ENCODE peak calls at places on chromosomes 12 and 14, in ten cellular contexts. Q, D, A, T, O, B, G, C, P and F are unnamed samples.

GRCh38 chr14:99381688-99382060 is 99.0 kb downstream of the SETD3 start:
- DNase-seq in Q (no peak), D (no peak), A (no peak), T (no peak), O (no peak), B (no peak), G (no peak), C (no peak), P (no peak), F (no peak)

GRCh38 chr12:62720661-62721330 is 214.2 kb downstream of the PPM1H start:
- DNase-seq in Q (no peak), D (peak; percentile 63), A (no peak), T (no peak), O (no peak), B (no peak), G (peak; percentile 67), C (no peak), P (no peak), F (no peak)

GRCh38 chr14:77988096-77988870 is 181.9 kb upstream of the NRXN3 start:
- DNase-seq in Q (no peak), D (peak; percentile 33), A (no peak), T (no peak), O (peak; percentile 67), B (no peak), G (no peak), C (no peak), P (peak; percentile 35), F (no peak)

GRCh38 chr12:65568517-65568916 is 255.8 kb upstream of the HMGA2 start:
- DNase-seq in Q (no peak), D (no peak), A (no peak), T (peak; percentile 90), O (peak; percentile 77), B (no peak), G (peak; percentile 75), C (no peak), P (no peak), F (no peak)

GRCh38 chr14:54881761-54882401 is 20.7 kb downstream of the GCH1 start:
- DNase-seq in Q (no peak), D (no peak), A (no peak), T (peak; percentile 73), O (peak; percentile 45), B (peak; percentile 50), G (peak; percentile 56), C (no peak), P (no peak), F (no peak)

GRCh38 chr12:87953257-87953860 is 75.8 kb downstream of the C12orf50 start:
- DNase-seq in Q (no peak), D (no peak), A (no peak), T (peak; percentile 89), O (peak; percentile 60), B (peak; percentile 13), G (peak; percentile 69), C (no peak), P (no peak), F (no peak)

GRCh38 chr12:75478395-75478794 is 2.2 kb upstream of the GLIPR1 start:
- DNase-seq in Q (no peak), D (no peak), A (no peak), T (peak; percentile 81), O (peak; percentile 73), B (no peak), G (peak; percentile 80), C (no peak), P (no peak), F (no peak)

GRCh38 chr14:93006484-93007128 is 83.7 kb downstream of the CHGA start:
- DNase-seq in Q (no peak), D (no peak), A (no peak), T (peak; percentile 65), O (peak; percentile 46), B (no peak), G (peak; percentile 28), C (no peak), P (no peak), F (no peak)

GRCh38 chr14:103087343-103087835 is 3.4 kb downstream of the LBHD2 start:
- DNase-seq in Q (no peak), D (no peak), A (no peak), T (no peak), O (no peak), B (no peak), G (no peak), C (no peak), P (no peak), F (no peak)

GRCh38 chr12:4307593-4308333 is 13.2 kb upstream of the TIGAR start:
- DNase-seq in Q (peak; percentile 51), D (peak; percentile 70), A (peak; percentile 72), T (peak; percentile 89), O (peak; percentile 76), B (peak; percentile 52), G (peak; percentile 82), C (peak; percentile 72), P (peak; percentile 42), F (peak; percentile 84)

GRCh38 chr14:68908201-68908600 is 70.9 kb downstream of the ACTN1 start:
- DNase-seq in Q (no peak), D (no peak), A (no peak), T (no peak), O (no peak), B (no peak), G (no peak), C (no peak), P (no peak), F (no peak)
- TF ChIP-seq CTCF in Q (no peak), D (no peak), A (no peak), T (no peak), O (no peak), B (no peak), G (no peak), C (no peak), P (no peak), F (no peak)

DNA sequence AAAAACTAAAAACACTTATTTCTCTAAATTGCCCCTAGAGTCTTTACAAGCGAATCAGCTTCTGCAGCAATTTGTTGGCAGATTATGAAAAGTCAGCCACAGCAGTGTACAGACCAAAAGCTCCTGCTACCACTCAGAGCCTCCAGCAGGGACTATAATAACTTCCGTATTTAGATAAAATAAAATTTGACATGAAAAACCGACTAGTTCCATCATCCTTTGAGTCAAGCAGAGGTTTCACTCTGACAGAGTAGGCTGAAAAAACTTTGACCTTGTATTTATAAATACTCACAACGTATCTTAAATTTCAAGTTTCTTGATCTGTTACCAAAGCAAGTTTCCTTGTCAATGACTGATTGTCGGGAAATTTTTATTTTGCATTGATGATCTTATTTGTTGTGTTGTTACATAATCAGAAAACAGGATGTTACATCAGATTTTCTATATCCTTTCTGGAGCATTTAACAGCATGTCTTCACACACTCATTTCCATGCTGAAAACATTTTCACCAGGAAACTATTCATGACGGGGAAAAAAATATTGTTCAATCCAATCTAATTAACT is 283.4 kb downstream of the DAD1 start:
- DNase-seq in Q (no peak), D (no peak), A (no peak), T (peak; percentile 48), O (no peak), B (no peak), G (no peak), C (no peak), P (no peak), F (no peak)
- H3K4me3 ChIP-seq in Q (no peak overlapping the region), D (no peak overlapping the region), A (no peak overlapping the region), T (no peak overlapping the region), O (no peak overlapping the region), B (no peak overlapping the region), G (no peak overlapping the region), C (no peak overlapping the region), P (no peak overlapping the region), F (no peak overlapping the region)

GRCh38 chr14:31341280-31341679 is 79.1 kb downstream of the HEATR5A start:
- DNase-seq in Q (no peak), D (no peak), A (no peak), T (no peak), O (no peak), B (no peak), G (no peak), C (no peak), P (no peak), F (no peak)

GRCh38 chr14:31336646-31337045 is 83.7 kb downstream of the HEATR5A start:
- DNase-seq in Q (no peak), D (no peak), A (no peak), T (peak; percentile 86), O (peak; percentile 67), B (no peak), G (peak; percentile 77), C (no peak), P (no peak), F (no peak)

GRCh38 chr14:31337331-31337730 is 83.0 kb downstream of the HEATR5A start:
- DNase-seq in Q (no peak), D (no peak), A (no peak), T (no peak), O (no peak), B (no peak), G (no peak), C (no peak), P (no peak), F (no peak)

GRCh38 chr14:31340297-31341063 is 79.9 kb downstream of the HEATR5A start:
- DNase-seq in Q (no peak), D (no peak), A (no peak), T (no peak), O (no peak), B (no peak), G (no peak), C (no peak), P (no peak), F (no peak)

GRCh38 chr14:31339743-31340142 is 80.6 kb downstream of the HEATR5A start:
- DNase-seq in Q (no peak), D (no peak), A (no peak), T (no peak), O (no peak), B (no peak), G (no peak), C (no peak), P (no peak), F (no peak)
- TF ChIP-seq CTCF in Q (no peak), D (no peak), A (no peak), T (no peak), O (no peak), B (no peak), G (no peak), C (no peak), P (no peak), F (no peak)

DNA sequence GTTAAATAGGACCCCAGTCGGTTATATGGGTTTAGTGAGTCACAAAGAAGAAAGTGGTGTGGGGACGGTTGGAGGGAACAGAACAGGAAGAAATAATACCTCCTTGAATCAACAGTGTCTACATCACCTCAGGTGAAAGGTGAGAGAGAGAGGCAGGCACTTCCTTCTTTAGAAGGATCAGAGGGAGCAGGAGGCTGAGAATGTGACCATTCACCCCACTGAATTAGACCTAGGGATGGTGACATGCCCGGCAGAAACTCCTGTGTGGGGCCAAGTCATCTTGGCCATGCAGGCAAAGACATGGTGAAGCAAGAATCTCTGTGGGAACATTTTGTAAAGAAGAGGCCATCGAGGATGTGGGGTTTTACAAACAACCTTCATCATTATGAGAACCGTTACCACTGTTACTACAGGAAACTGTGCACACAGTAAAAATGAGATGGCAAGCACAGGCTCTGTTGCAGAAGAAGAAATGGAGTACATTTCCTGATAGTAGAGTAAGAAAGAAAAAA is 1196.9 kb downstream of the VRK1 start:
- DNase-seq in Q (no peak), D (no peak), A (no peak), T (no peak), O (no peak), B (no peak), G (no peak), C (no peak), P (no peak), F (no peak)
- H3K4me3 ChIP-seq in Q (no peak overlapping the region), D (no peak overlapping the region), A (no peak overlapping the region), T (no peak overlapping the region), O (no peak overlapping the region), B (no peak overlapping the region), G (no peak overlapping the region), C (no peak overlapping the region), P (no peak overlapping the region), F (no peak overlapping the region)